ENCODE peak calls at places on chromosomes 4 and X, in eight cellular contexts. J, K, R, A, N, G, Y and Q are unnamed samples.

GRCh38 chr4:40316782-40317635 is 18.1 kb upstream of the CHRNA9 start:
- DNase-seq in J (peak; percentile 93), K (peak; percentile 97), R (peak; percentile 79), A (peak; percentile 97), N (no peak), G (peak; percentile 76), Y (no peak), Q (peak; percentile 58)

GRCh38 chr4:182736207-182736606 is 181.0 kb downstream of the DCTD start:
- DNase-seq in J (no peak), K (no peak), R (no peak), A (no peak), N (no peak), G (no peak), Y (no peak), Q (no peak)

GRCh38 chr4:156971168-156971601 is 414 bp downstream of the PDGFC start:
- DNase-seq in J (no peak), K (no peak), R (no peak), A (no peak), N (no peak), G (no peak), Y (peak; percentile 24), Q (peak; percentile 32)

GRCh38 chrX:134365923-134366322 is 94.0 kb upstream of the HPRT1 start:
- DNase-seq in J (no peak), K (no peak), R (no peak), A (no peak), N (no peak), G (no peak), Y (no peak), Q (no peak)

GRCh38 chrX:118770133-118770760 is 42.8 kb downstream of the IL13RA1 start:
- DNase-seq in J (no peak), K (no peak), R (no peak), A (no peak), N (no peak), G (no peak), Y (no peak), Q (no peak)

GRCh38 chrX:9746148-9746880 is 19.3 kb downstream of the GPR143 start:
- DNase-seq in J (peak; percentile 10), K (peak; percentile 4), R (no peak), A (peak; percentile 19), N (no peak), G (no peak), Y (no peak), Q (no peak)

GRCh38 chr4:34417160-34417559 is 1827.2 kb downstream of the ARAP2 start:
- DNase-seq in J (peak; percentile 51), K (peak; percentile 13), R (no peak), A (peak; percentile 17), N (no peak), G (no peak), Y (no peak), Q (no peak)

GRCh38 chr4:2788532-2789103 is 4.3 kb upstream of the SH3BP2 start:
- DNase-seq in J (peak; percentile 49), K (no peak), R (no peak), A (no peak), N (peak; percentile 42), G (peak; percentile 71), Y (peak; percentile 82), Q (no peak)

GRCh38 chr4:10083861-10084641 is 32.5 kb downstream of the WDR1 start:
- DNase-seq in J (no peak), K (no peak), R (no peak), A (no peak), N (peak; percentile 37), G (no peak), Y (peak; percentile 39), Q (no peak)

GRCh38 chrX:132216283-132216682 is 3.0 kb downstream of the RAP2C start:
- DNase-seq in J (no peak), K (peak; percentile 31), R (no peak), A (peak; percentile 18), N (no peak), G (no peak), Y (no peak), Q (no peak)

GRCh38 chrX:120023259-120023658 is 54.2 kb downstream of the RHOXF2B start:
- DNase-seq in J (no peak), K (no peak), R (no peak), A (no peak), N (no peak), G (no peak), Y (no peak), Q (no peak)

GRCh38 chr4:67545996-67546356 is 673 bp upstream of the CENPC start:
- DNase-seq in J (no peak), K (no peak), R (no peak), A (no peak), N (no peak), G (no peak), Y (no peak), Q (no peak)

GRCh38 chrX:15245896-15246295 is 24.0 kb downstream of the ASB9 start:
- DNase-seq in J (no peak), K (no peak), R (no peak), A (no peak), N (no peak), G (no peak), Y (no peak), Q (no peak)

GRCh38 chr4:140236649-140237160 is 82.7 kb upstream of the MAML3 start:
- DNase-seq in J (peak; percentile 66), K (no peak), R (no peak), A (no peak), N (no peak), G (no peak), Y (no peak), Q (no peak)

GRCh38 chr4:21113496-21114213 is 413.4 kb downstream of the PACRGL start:
- DNase-seq in J (peak; percentile 71), K (peak; percentile 50), R (no peak), A (peak; percentile 45), N (no peak), G (no peak), Y (no peak), Q (no peak)

GRCh38 chr4:173346074-173346473 is 11.9 kb upstream of the HMGB2 start:
- DNase-seq in J (peak; percentile 71), K (no peak), R (no peak), A (peak; percentile 43), N (no peak), G (no peak), Y (no peak), Q (no peak)

GRCh38 chr4:6761540-6762243 is 20.8 kb upstream of the KIAA0232 start:
- DNase-seq in J (peak; percentile 66), K (no peak), R (no peak), A (no peak), N (peak; percentile 76), G (no peak), Y (no peak), Q (no peak)

GRCh38 chr4:36785965-36786364 is 458.6 kb upstream of the NWD2 start:
- DNase-seq in J (no peak), K (no peak), R (no peak), A (no peak), N (no peak), G (no peak), Y (no peak), Q (no peak)

GRCh38 chr4:88008624-88009235 is 1.3 kb downstream of the PKD2 start:
- DNase-seq in J (peak; percentile 29), K (peak; percentile 24), R (no peak), A (peak; percentile 30), N (no peak), G (no peak), Y (no peak), Q (peak; percentile 32)

GRCh38 chr4:168877407-168877778 is 132.7 kb downstream of the CBR4 start:
- DNase-seq in J (no peak), K (peak; percentile 58), R (no peak), A (no peak), N (no peak), G (no peak), Y (no peak), Q (no peak)

GRCh38 chr4:41722171-41722570 is 26.4 kb downstream of the PHOX2B start:
- DNase-seq in J (peak; percentile 59), K (no peak), R (no peak), A (no peak), N (no peak), G (no peak), Y (no peak), Q (no peak)
- TF ChIP-seq CTCF in J (no peak), K (no peak), R (no peak), A (no peak), N (no peak), G (no peak), Y (no peak), Q (no peak)

GRCh38 chr4:95546236-95546635 is 2.5 kb downstream of the UNC5C start:
- DNase-seq in J (no peak), K (no peak), R (no peak), A (no peak), N (no peak), G (no peak), Y (no peak), Q (no peak)

GRCh38 chr4:95541889-95542607 is 6.7 kb downstream of the UNC5C start:
- DNase-seq in J (no peak), K (no peak), R (no peak), A (no peak), N (no peak), G (no peak), Y (no peak), Q (no peak)

GRCh38 chr4:95546866-95547707 is 1.7 kb downstream of the UNC5C start:
- DNase-seq in J (peak; percentile 8), K (no peak), R (no peak), A (no peak), N (no peak), G (no peak), Y (no peak), Q (no peak)

GRCh38 chr4:95545526-95545925 is 3.2 kb downstream of the UNC5C start:
- DNase-seq in J (no peak), K (no peak), R (no peak), A (no peak), N (no peak), G (no peak), Y (no peak), Q (no peak)

GRCh38 chr4:95544433-95545103 is 4.2 kb downstream of the UNC5C start:
- DNase-seq in J (no peak), K (peak; percentile 50), R (no peak), A (no peak), N (no peak), G (no peak), Y (no peak), Q (no peak)
- TF ChIP-seq CTCF in J (no peak), K (peak; percentile 38), R (no peak), A (no peak), N (peak; percentile 50), G (no peak), Y (peak; percentile 35), Q (no peak)

GRCh38 chrX:20252392-20253231 is 14.1 kb downstream of the RPS6KA3 start:
- DNase-seq in J (peak; percentile 59), K (peak; percentile 56), R (no peak), A (peak; percentile 60), N (no peak), G (peak; percentile 72), Y (peak; percentile 45), Q (peak; percentile 19)
- TF ChIP-seq CTCF in J (peak; percentile 59), K (peak; percentile 74), R (peak; percentile 68), A (peak; percentile 86), N (peak; percentile 49), G (no peak), Y (peak; percentile 61), Q (peak; percentile 62)

GRCh38 chr4:100736651-100737450 is 219.0 kb upstream of the EMCN start:
- DNase-seq in J (peak; percentile 91), K (peak; percentile 40), R (no peak), A (peak; percentile 96), N (no peak), G (no peak), Y (no peak), Q (no peak)

GRCh38 chr4:100746141-100746540 is 228.3 kb upstream of the EMCN start:
- DNase-seq in J (no peak), K (no peak), R (no peak), A (no peak), N (no peak), G (no peak), Y (no peak), Q (no peak)

GRCh38 chr4:100738388-100739165 is 220.8 kb upstream of the EMCN start:
- DNase-seq in J (peak; percentile 93), K (peak; percentile 77), R (peak; percentile 1), A (peak; percentile 98), N (no peak), G (no peak), Y (no peak), Q (no peak)

GRCh38 chr4:100742045-100742444 is 224.2 kb upstream of the EMCN start:
- DNase-seq in J (peak; percentile 62), K (peak; percentile 17), R (no peak), A (peak; percentile 75), N (no peak), G (no peak), Y (no peak), Q (peak; percentile 5)
- TF ChIP-seq CTCF in J (peak; percentile 33), K (no peak), R (peak; percentile 5), A (peak; percentile 60), N (peak; percentile 16), G (no peak), Y (peak; percentile 58), Q (peak; percentile 14)